ENCODE peak calls at places on chromosomes 5 and 9, in nine cellular contexts. Y is naive thymus-derived CD4-positive, alpha-beta T cell; Q is thoracic aorta; A is cardiac muscle cell; L is kidney epithelial cell; M is foreskin fibroblast; U is psoas muscle; V is skeletal muscle cell; X is aorta. F is an unnamed sample.

GRCh38 chr5:125835293-125836172 is 587.7 kb upstream of the GRAMD2B start:
- DNase-seq in Y (no peak), Q (no peak), A (peak), L (no peak), M (peak), U (peak), V (peak), X (no peak), F (peak)

GRCh38 chr9:127170652-127171051 is 48.2 kb upstream of the ANGPTL2 start:
- DNase-seq in Y (no peak), Q (no peak), A (no peak), L (peak), M (no peak), U (no peak), V (no peak), X (no peak), F (no peak)

GRCh38 chr5:11047051-11047450 is 286.0 kb upstream of the DAP start:
- DNase-seq in Y (no peak), Q (no peak), A (no peak), L (no peak), M (no peak), U (no peak), V (no peak), X (no peak), F (no peak)

GRCh38 chr5:132489051-132489770 is 1.4 kb downstream of the IRF1 start:
- DNase-seq in Y (no peak), Q (no peak), A (no peak), L (no peak), M (no peak), U (no peak), V (no peak), X (no peak), F (no peak)

GRCh38 chr9:112037281-112038016 is 137.6 kb downstream of the SUSD1 start:
- DNase-seq in Y (peak), Q (no peak), A (no peak), L (no peak), M (peak), U (no peak), V (peak), X (no peak), F (peak)

GRCh38 chr9:114123031-114123977 is 24.2 kb upstream of the KIF12 start:
- DNase-seq in Y (no peak), Q (no peak), A (no peak), L (no peak), M (no peak), U (no peak), V (no peak), X (no peak), F (no peak)

GRCh38 chr9:121185178-121185745 is 16.4 kb downstream of the RAB14 start:
- DNase-seq in Y (no peak), Q (no peak), A (no peak), L (no peak), M (no peak), U (no peak), V (no peak), X (no peak), F (peak)

GRCh38 chr5:141662028-141662427 is 10.8 kb upstream of the FCHSD1 start:
- DNase-seq in Y (no peak), Q (no peak), A (no peak), L (no peak), M (no peak), U (no peak), V (no peak), X (no peak), F (peak)

GRCh38 chr5:117594165-117594564 is 1019.5 kb upstream of the SEMA6A start:
- DNase-seq in Y (no peak), Q (no peak), A (no peak), L (no peak), M (peak), U (peak), V (no peak), X (no peak), F (no peak)

GRCh38 chr9:31542384-31543055 is 841.9 kb upstream of the ACO1 start:
- DNase-seq in Y (no peak), Q (no peak), A (peak), L (peak), M (peak), U (peak), V (peak), X (no peak), F (no peak)

GRCh38 chr5:166341708-166342329 is 1949.6 kb upstream of the WWC1 start:
- DNase-seq in Y (no peak), Q (no peak), A (no peak), L (no peak), M (no peak), U (no peak), V (no peak), X (no peak), F (no peak)

GRCh38 chr9:114078021-114078780 is at the start of gene AMBP:
- DNase-seq in Y (no peak), Q (no peak), A (no peak), L (no peak), M (no peak), U (no peak), V (no peak), X (no peak), F (no peak)

GRCh38 chr9:93216072-93216364 is 32.1 kb downstream of the WNK2 start:
- DNase-seq in Y (no peak), Q (no peak), A (no peak), L (no peak), M (no peak), U (no peak), V (no peak), X (no peak), F (no peak)

GRCh38 chr5:81014348-81014747 is 54.2 kb downstream of the RASGRF2 start:
- DNase-seq in Y (no peak), Q (no peak), A (no peak), L (no peak), M (no peak), U (no peak), V (no peak), X (no peak), F (no peak)

GRCh38 chr5:67879619-67880357 is 335.8 kb upstream of the PIK3R1 start:
- DNase-seq in Y (no peak), Q (no peak), A (no peak), L (peak), M (peak), U (no peak), V (peak), X (no peak), F (no peak)

GRCh38 chr9:77887660-77888059 is 144.0 kb downstream of the GNAQ start:
- DNase-seq in Y (no peak), Q (no peak), A (no peak), L (no peak), M (no peak), U (no peak), V (no peak), X (no peak), F (no peak)

GRCh38 chr9:89435315-89435823 is 62.5 kb downstream of the SEMA4D start:
- DNase-seq in Y (no peak), Q (no peak), A (no peak), L (no peak), M (no peak), U (peak), V (no peak), X (peak), F (no peak)

GRCh38 chr5:31937226-31937625 is 236.9 kb downstream of the GOLPH3 start:
- DNase-seq in Y (no peak), Q (no peak), A (no peak), L (no peak), M (no peak), U (no peak), V (no peak), X (no peak), F (no peak)
- H3K4me3 ChIP-seq in Y (no peak), Q (no peak), A (no peak), L (no peak), M (no peak), U (no peak), V (no peak), X (no peak), F (no peak)

GRCh38 chr5:31470608-31471007 is 61.3 kb downstream of the DROSHA start:
- DNase-seq in Y (no peak), Q (no peak), A (no peak), L (no peak), M (peak), U (peak), V (no peak), X (peak), F (no peak)
- H3K4me3 ChIP-seq in Y (no peak), Q (no peak), A (no peak), L (no peak), M (no peak), U (no peak), V (no peak), X (no peak), F (no peak)

GRCh38 chr9:137078701-137079400 is 1.5 kb downstream of the UAP1L1 start:
- DNase-seq in Y (no peak), Q (no peak), A (no peak), L (no peak), M (no peak), U (no peak), V (no peak), X (no peak), F (no peak)
- H3K4me3 ChIP-seq in Y (no peak), Q (peak), A (peak), L (peak), M (peak), U (no peak), V (peak), X (no peak), F (peak)

DNA sequence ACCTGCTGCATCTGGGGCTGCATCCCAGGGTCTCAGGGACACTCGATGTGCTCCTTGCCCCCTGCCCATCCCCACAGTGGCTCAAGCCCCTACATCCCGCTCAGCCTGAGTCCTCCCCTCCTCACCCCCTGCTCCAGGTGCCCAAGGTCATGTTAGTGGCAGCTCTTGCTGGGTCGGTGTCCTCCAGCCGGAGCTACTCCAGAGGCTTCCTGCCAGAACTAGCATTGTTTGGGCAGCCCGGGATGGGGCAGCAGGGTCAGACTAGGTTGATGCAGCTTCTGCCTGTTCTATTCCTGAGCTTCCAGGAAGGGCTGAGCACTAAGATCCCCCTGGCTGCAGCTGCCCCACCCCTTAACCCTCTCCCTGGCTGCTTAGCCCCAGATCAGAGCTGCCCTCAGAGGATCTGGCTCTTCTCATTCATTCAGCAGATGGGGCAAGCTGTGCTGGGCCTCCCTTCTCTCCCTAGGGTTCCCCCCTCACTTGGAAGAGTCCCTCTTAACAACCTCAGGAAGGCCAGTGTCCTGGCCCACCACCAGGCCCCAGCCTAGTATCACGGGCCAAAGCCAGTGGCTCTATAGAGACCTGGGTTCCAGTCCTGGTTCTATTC is 712 bp downstream of the RGS14 start:
- DNase-seq in Y (no peak), Q (no peak), A (no peak), L (no peak), M (no peak), U (peak), V (no peak), X (no peak), F (no peak)
- H3K4me3 ChIP-seq in Y (peak), Q (peak), A (no peak), L (no peak), M (no peak), U (peak), V (no peak), X (no peak), F (peak)